ENCODE peak calls at places on chromosome X, in ten cellular contexts. F is pancreas, R is epithelial cell of esophagus, G is OCI-LY7, E is endothelial cell, Q is transverse colon, U is D721Med, Y is body of pancreas, H is thoracic aorta, D is A549. C is an unnamed sample.

GRCh38 chrX:152823657-152824056 is 6.9 kb downstream of the CETN2 start:
- DNase-seq in F (no peak), R (no peak), G (no peak), E (no peak), Q (no peak), U (no peak), Y (no peak), H (no peak), D (no peak), C (no peak)

GRCh38 chrX:2401201-2401589 is 99.6 kb downstream of the DHRSX start:
- DNase-seq in F (no peak), R (peak; percentile 88), G (no peak), E (no peak), Q (no peak), U (no peak), Y (peak; percentile 22), H (no peak), D (no peak), C (no peak)

GRCh38 chrX:87525771-87526229 is 8.2 kb downstream of the KLHL4 start:
- DNase-seq in F (no peak), R (peak; percentile 73), G (no peak), E (no peak), Q (no peak), U (no peak), Y (no peak), H (no peak), D (peak; percentile 18), C (peak; percentile 54)

GRCh38 chrX:70168238-70169188 is 8.8 kb upstream of the DGAT2L6 start:
- DNase-seq in F (no peak), R (peak; percentile 38), G (peak; percentile 1), E (peak; percentile 3), Q (no peak), U (no peak), Y (peak; percentile 4), H (no peak), D (peak; percentile 53), C (peak; percentile 74)

GRCh38 chrX:97308161-97308560 is 424.5 kb downstream of the RPA4 start:
- DNase-seq in F (no peak), R (no peak), G (no peak), E (no peak), Q (no peak), U (no peak), Y (no peak), H (no peak), D (no peak), C (no peak)

GRCh38 chrX:15465896-15466651 is 27.1 kb downstream of the PIR start:
- DNase-seq in F (no peak), R (no peak), G (peak; percentile 20), E (peak; percentile 23), Q (no peak), U (no peak), Y (no peak), H (no peak), D (no peak), C (no peak)

GRCh38 chrX:150044556-150044955 is 106.3 kb upstream of the EOLA2 start:
- DNase-seq in F (no peak), R (peak; percentile 19), G (no peak), E (no peak), Q (no peak), U (no peak), Y (no peak), H (no peak), D (no peak), C (no peak)

GRCh38 chrX:48956728-48957414 is 536 bp downstream of the OTUD5 start:
- DNase-seq in F (peak; percentile 34), R (peak; percentile 16), G (no peak), E (peak; percentile 14), Q (peak; percentile 47), U (no peak), Y (peak; percentile 27), H (no peak), D (no peak), C (no peak)

GRCh38 chrX:56802921-56803848 is 74.1 kb downstream of the NBDY start:
- DNase-seq in F (peak; percentile 79), R (peak; percentile 70), G (no peak), E (peak; percentile 34), Q (peak; percentile 83), U (no peak), Y (peak; percentile 22), H (no peak), D (no peak), C (peak; percentile 82)

GRCh38 chrX:115584715-115585114 is 23.7 kb downstream of the PLS3 start:
- DNase-seq in F (no peak), R (peak; percentile 82), G (no peak), E (no peak), Q (no peak), U (no peak), Y (no peak), H (no peak), D (no peak), C (no peak)

GRCh38 chrX:38409289-38409688 is 56.9 kb downstream of the OTC start:
- DNase-seq in F (no peak), R (peak; percentile 7), G (no peak), E (no peak), Q (no peak), U (no peak), Y (no peak), H (no peak), D (no peak), C (no peak)

GRCh38 chrX:38166478-38167083 is 54.1 kb downstream of the SRPX start:
- DNase-seq in F (no peak), R (peak; percentile 38), G (peak; percentile 47), E (no peak), Q (no peak), U (no peak), Y (peak; percentile 16), H (no peak), D (peak; percentile 4), C (no peak)

GRCh38 chrX:100928660-100929613 is at the start of gene XKRX:
- DNase-seq in F (peak; percentile 34), R (peak; percentile 61), G (peak; percentile 81), E (peak; percentile 17), Q (peak; percentile 71), U (no peak), Y (peak; percentile 13), H (no peak), D (peak; percentile 43), C (peak; percentile 75)

GRCh38 chrX:149831473-149831872 is 49.5 kb upstream of the MAGEA8 start:
- DNase-seq in F (no peak), R (no peak), G (no peak), E (no peak), Q (no peak), U (no peak), Y (no peak), H (no peak), D (no peak), C (no peak)

GRCh38 chrX:8201896-8202331 is 30.8 kb upstream of the VCX2 start:
- DNase-seq in F (no peak), R (no peak), G (no peak), E (no peak), Q (no peak), U (no peak), Y (no peak), H (no peak), D (no peak), C (no peak)

GRCh38 chrX:2385224-2385623 is 115.6 kb downstream of the DHRSX start:
- DNase-seq in F (no peak), R (peak; percentile 64), G (no peak), E (no peak), Q (no peak), U (no peak), Y (no peak), H (no peak), D (peak; percentile 29), C (peak; percentile 87)

GRCh38 chrX:56762220-56762619 is 33.2 kb downstream of the NBDY start:
- DNase-seq in F (no peak), R (no peak), G (peak; percentile 15), E (no peak), Q (no peak), U (no peak), Y (no peak), H (no peak), D (no peak), C (no peak)

GRCh38 chrX:154096140-154097002 is 1.1 kb downstream of the MECP2 start:
- DNase-seq in F (peak; percentile 25), R (peak; percentile 11), G (no peak), E (peak; percentile 5), Q (no peak), U (no peak), Y (no peak), H (no peak), D (no peak), C (peak; percentile 86)
- TF ChIP-seq CTCF in F (no peak), R (no peak), G (no peak), E (no peak), Q (no peak), U (no peak), Y (no peak), H (no peak), D (no peak), C (no peak)

GRCh38 chrX:3788494-3789233 is 75.2 kb upstream of the PRKX start:
- DNase-seq in F (no peak), R (no peak), G (no peak), E (peak; percentile 26), Q (no peak), U (no peak), Y (no peak), H (no peak), D (no peak), C (no peak)
- TF ChIP-seq CTCF in F (no peak), R (no peak), G (peak; percentile 36), E (no peak), Q (no peak), U (no peak), Y (no peak), H (no peak), D (no peak), C (no peak)

GRCh38 chrX:128804828-128805227 is 718.5 kb downstream of the SMARCA1 start:
- DNase-seq in F (no peak), R (no peak), G (no peak), E (no peak), Q (no peak), U (no peak), Y (no peak), H (no peak), D (no peak), C (no peak)

GRCh38 chrX:128805236-128805635 is 718.1 kb downstream of the SMARCA1 start:
- DNase-seq in F (no peak), R (no peak), G (no peak), E (no peak), Q (no peak), U (no peak), Y (peak; percentile 2), H (no peak), D (no peak), C (no peak)

DNA sequence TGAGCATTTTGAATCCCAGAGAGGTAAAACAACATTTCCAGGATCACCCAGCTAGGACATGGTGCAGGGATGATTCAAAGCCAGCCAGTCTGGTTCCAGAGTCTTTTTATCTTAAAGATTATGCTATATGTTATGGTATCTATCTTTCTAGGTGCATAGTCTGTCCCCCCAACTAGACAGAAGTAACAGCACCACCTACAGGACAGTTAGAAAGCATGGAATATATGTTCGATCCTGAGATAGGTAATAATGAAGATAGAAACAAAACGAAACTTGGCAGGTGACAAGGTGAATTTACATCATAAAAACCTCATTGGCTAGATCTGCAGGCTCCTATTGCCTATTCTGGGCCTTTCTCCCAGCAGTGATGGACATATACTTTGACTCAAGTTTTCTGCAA is 723.2 kb downstream of the SMARCA1 start:
- DNase-seq in F (no peak), R (no peak), G (no peak), E (no peak), Q (no peak), U (no peak), Y (no peak), H (no peak), D (no peak), C (no peak)
- TF ChIP-seq CTCF in F (no peak), R (no peak), G (peak; percentile 54), E (no peak), Q (no peak), U (peak; percentile 12), Y (no peak), H (no peak), D (peak; percentile 17), C (no peak)

GRCh38 chrX:23871905-23872546 is 35.7 kb downstream of the APOO start:
- DNase-seq in F (no peak), R (no peak), G (no peak), E (no peak), Q (no peak), U (no peak), Y (peak; percentile 21), H (no peak), D (no peak), C (no peak)
- TF ChIP-seq CTCF in F (no peak), R (no peak), G (no peak), E (no peak), Q (no peak), U (no peak), Y (no peak), H (no peak), D (no peak), C (no peak)